ENCODE peak calls at places on chromosomes 12 and 14, in six cellular contexts. O is Daoy; I is DND-41; N is T-cell; H is activated naive CD4-positive, alpha-beta T cell treated with anti-CD3 and anti-CD28 coated beads, Interleukin-2, amount 50 U/mL, for 16 hours; R is frontal cortex. C is an unnamed sample.

GRCh38 chr14:102363182-102363952 is 626 bp downstream of the TECPR2 start:
- DNase-seq in O (peak), N (no peak), I (no peak), H (peak), R (no peak), C (no peak)

GRCh38 chr14:50860478-50861086 is 11.3 kb upstream of the ABHD12B start:
- DNase-seq in O (peak), I (peak), R (peak), H (peak), N (peak), C (peak)

GRCh38 chr12:121038861-121039654 is at the start of gene OASL:
- DNase-seq in H (peak), N (peak), R (no peak), I (peak), O (peak), C (peak)

GRCh38 chr12:69239922-69240624 is 704 bp downstream of the CPSF6 start:
- DNase-seq in R (no peak), I (peak), O (peak), N (peak), H (peak), C (peak)

GRCh38 chr12:51358496-51358895 is 12.0 kb upstream of the CELA1 start:
- DNase-seq in I (no peak), O (no peak), H (no peak), R (no peak), N (no peak), C (no peak)

GRCh38 chr14:101591582-101591981 is 30.3 kb downstream of the DIO3 start:
- DNase-seq in R (no peak), O (no peak), I (no peak), H (no peak), N (no peak), C (no peak)

GRCh38 chr14:71659165-71659564 is 273.1 kb upstream of the RGS6 start:
- DNase-seq in H (no peak), R (no peak), N (no peak), O (peak), I (no peak), C (no peak)

GRCh38 chr12:52924764-52925716 is 20.2 kb upstream of the KRT8 start:
- DNase-seq in R (no peak), I (no peak), H (no peak), O (peak), N (no peak), C (no peak)

GRCh38 chr14:45083979-45084722 is at the start of gene PRPF39:
- DNase-seq in O (peak), H (peak), N (peak), I (peak), R (peak), C (peak)

GRCh38 chr14:45065540-45065939 is 18.4 kb upstream of the PRPF39 start:
- DNase-seq in N (no peak), R (no peak), I (no peak), O (no peak), H (no peak), C (no peak)

GRCh38 chr12:120118710-120119097 is 2.2 kb upstream of the RAB35 start:
- DNase-seq in O (no peak), I (no peak), R (no peak), N (no peak), H (no peak), C (no peak)

GRCh38 chr14:97445367-97445766 is 648.2 kb downstream of the VRK1 start:
- DNase-seq in I (no peak), N (no peak), O (no peak), H (no peak), R (no peak), C (no peak)

GRCh38 chr12:98533723-98534251 is 18.4 kb downstream of the TMPO start:
- DNase-seq in I (no peak), H (no peak), N (no peak), R (no peak), O (no peak), C (no peak)

GRCh38 chr12:388547-389137 is 478 bp downstream of the KDM5A start:
- DNase-seq in R (no peak), I (peak), N (peak), H (peak), O (peak), C (peak)

GRCh38 chr14:101992708-101993107 is 28.3 kb downstream of the DYNC1H1 start:
- DNase-seq in H (no peak), R (no peak), I (no peak), N (no peak), O (no peak), C (no peak)

GRCh38 chr12:3371018-3371417 is 120.0 kb upstream of the PRMT8 start:
- DNase-seq in I (no peak), N (no peak), R (no peak), H (no peak), O (no peak), C (no peak)

GRCh38 chr12:125183187-125184067 is 118.2 kb downstream of the AACS start:
- DNase-seq in I (peak), N (peak), H (peak), R (peak), O (peak), C (peak)

GRCh38 chr14:60647081-60647836 is 2.0 kb downstream of the SIX1 start:
- DNase-seq in N (no peak), R (peak), H (no peak), I (no peak), O (peak), C (no peak)

GRCh38 chr12:48022676-48023385 is 18.6 kb upstream of the COL2A1 start:
- DNase-seq in I (no peak), H (no peak), O (no peak), N (no peak), R (no peak), C (no peak)

GRCh38 chr12:86719381-86719780 is 463.2 kb upstream of the MGAT4C start:
- DNase-seq in N (no peak), R (no peak), I (no peak), H (no peak), O (no peak), C (no peak)

GRCh38 chr14:74583689-74584434 is 28.2 kb downstream of the LTBP2 start:
- DNase-seq in O (peak), N (no peak), I (no peak), R (no peak), H (peak), C (no peak)

GRCh38 chr12:86669010-86669409 is 412.8 kb upstream of the MGAT4C start:
- DNase-seq in N (no peak), O (no peak), R (no peak), H (no peak), I (no peak), C (no peak)